ENCODE peak calls at places on chromosomes 6 and 20, in four cellular contexts. J is lung, G is amygdala, F is HL-60. P is an unnamed sample.

GRCh38 chr6:33201147-33201545 is 479 bp downstream of the SLC39A7 start:
- DNase-seq in J (no peak), G (no peak), F (no peak), P (no peak)

GRCh38 chr6:150857062-150857905 is 8.2 kb upstream of the MTHFD1L start:
- DNase-seq in J (peak), G (no peak), F (no peak), P (peak)

GRCh38 chr6:156687875-156688549 is 89.2 kb upstream of the ARID1B start:
- DNase-seq in J (no peak), G (no peak), F (no peak), P (no peak)

GRCh38 chr6:133549252-133549925 is 308.2 kb downstream of the EYA4 start:
- DNase-seq in J (no peak), G (no peak), F (no peak), P (no peak)

GRCh38 chr20:12201289-12201991 is 283.7 kb downstream of the BTBD3 start:
- DNase-seq in J (no peak), G (no peak), F (no peak), P (peak)

GRCh38 chr6:30768634-30769087 is 24.3 kb upstream of the IER3 start:
- DNase-seq in J (no peak), G (no peak), F (no peak), P (no peak)

GRCh38 chr6:157449610-157450009 is 68.6 kb downstream of the ZDHHC14 start:
- DNase-seq in J (no peak), G (no peak), F (no peak), P (no peak)

GRCh38 chr20:40999841-41000240 is 28.8 kb upstream of the TOP1 start:
- DNase-seq in J (no peak), G (no peak), F (no peak), P (no peak)

GRCh38 chr6:121339639-121340226 is 5.5 kb upstream of the TBC1D32 start:
- DNase-seq in J (no peak), G (no peak), F (no peak), P (no peak)

GRCh38 chr20:12199703-12200102 is 282.0 kb downstream of the BTBD3 start:
- DNase-seq in J (no peak), G (no peak), F (no peak), P (no peak)

GRCh38 chr6:161744211-161745067 is 470.6 kb upstream of the AGPAT4 start:
- DNase-seq in J (no peak), G (no peak), F (no peak), P (no peak)

GRCh38 chr6:90025418-90026089 is 131.3 kb downstream of the GJA10 start:
- DNase-seq in J (no peak), G (no peak), F (no peak), P (peak)

GRCh38 chr6:169999367-169999766 is 247.9 kb downstream of the ERMARD start:
- DNase-seq in J (no peak), G (no peak), F (no peak), P (no peak)

GRCh38 chr6:22928775-22929174 is 359.4 kb downstream of the HDGFL1 start:
- DNase-seq in J (no peak), G (no peak), F (no peak), P (no peak)

GRCh38 chr20:33401922-33402369 is 627 bp upstream of the CDK5RAP1 start:
- DNase-seq in J (no peak), G (no peak), F (peak), P (no peak)

GRCh38 chr20:20338133-20338730 is 29.7 kb upstream of the INSM1 start:
- DNase-seq in J (no peak), G (no peak), F (no peak), P (no peak)

GRCh38 chr6:42766163-42766670 is 15.6 kb upstream of the BICRAL start:
- DNase-seq in J (no peak), G (no peak), F (no peak), P (peak)

GRCh38 chr6:20729086-20729485 is 194.8 kb downstream of the CDKAL1 start:
- DNase-seq in J (no peak), G (no peak), F (no peak), P (no peak)

GRCh38 chr6:39215640-39216158 is 13.6 kb downstream of the KCNK5 start:
- DNase-seq in J (no peak), G (no peak), F (no peak), P (no peak)